ENCODE peak calls at places on chromosomes 7 and 10, in ten cellular contexts. Z, C, J, B, H, Q, F, T, W and K are unnamed samples.

GRCh38 chr10:102118867-102119266 is 1.3 kb downstream of the LDB1 start:
- DNase-seq in Z (peak; percentile 67), C (no peak), J (no peak), B (peak; percentile 44), H (peak; percentile 81), Q (no peak), F (peak; percentile 23), T (peak; percentile 73), W (peak; percentile 49), K (peak; percentile 65)

GRCh38 chr7:32937344-32938174 is 19.7 kb upstream of the FKBP9 start:
- DNase-seq in Z (no peak), C (peak; percentile 49), J (no peak), B (no peak), H (no peak), Q (peak; percentile 33), F (no peak), T (no peak), W (peak; percentile 46), K (peak; percentile 57)

GRCh38 chr10:70582793-70583700 is 19.5 kb downstream of the PRF1 start:
- DNase-seq in Z (no peak), C (no peak), J (no peak), B (no peak), H (no peak), Q (no peak), F (no peak), T (no peak), W (no peak), K (peak; percentile 14)

GRCh38 chr7:39702133-39702532 is 78.8 kb downstream of the RALA start:
- DNase-seq in Z (no peak), C (no peak), J (no peak), B (no peak), H (no peak), Q (no peak), F (no peak), T (no peak), W (no peak), K (no peak)

GRCh38 chr7:141585592-141586510 is 34.6 kb downstream of the AGK start:
- DNase-seq in Z (peak; percentile 76), C (no peak), J (peak; percentile 75), B (peak; percentile 79), H (no peak), Q (no peak), F (no peak), T (no peak), W (peak; percentile 88), K (no peak)

GRCh38 chr7:155236386-155236785 is 61.3 kb upstream of the INSIG1 start:
- DNase-seq in Z (no peak), C (no peak), J (no peak), B (no peak), H (peak; percentile 70), Q (no peak), F (no peak), T (no peak), W (no peak), K (no peak)

GRCh38 chr7:27168265-27168947 is 3.1 kb upstream of the HOXA9 start:
- DNase-seq in Z (peak; percentile 59), C (peak; percentile 7), J (no peak), B (peak; percentile 38), H (peak; percentile 71), Q (no peak), F (no peak), T (peak; percentile 88), W (no peak), K (no peak)

GRCh38 chr10:59655309-59655708 is 54.3 kb downstream of the SLC16A9 start:
- DNase-seq in Z (no peak), C (no peak), J (no peak), B (no peak), H (no peak), Q (no peak), F (no peak), T (no peak), W (no peak), K (no peak)

GRCh38 chr10:124827474-124827873 is 25.9 kb downstream of the ABRAXAS2 start:
- DNase-seq in Z (peak; percentile 5), C (no peak), J (no peak), B (peak; percentile 54), H (no peak), Q (peak; percentile 32), F (no peak), T (no peak), W (peak; percentile 28), K (no peak)

GRCh38 chr10:63415635-63416244 is 50.0 kb downstream of the JMJD1C start:
- DNase-seq in Z (no peak), C (no peak), J (no peak), B (no peak), H (no peak), Q (no peak), F (no peak), T (no peak), W (peak; percentile 44), K (no peak)

GRCh38 chr10:121087129-121087528 is 236.0 kb downstream of the WDR11 start:
- DNase-seq in Z (no peak), C (no peak), J (no peak), B (no peak), H (no peak), Q (no peak), F (no peak), T (no peak), W (no peak), K (no peak)

GRCh38 chr7:105587899-105588690 is 6.8 kb upstream of the EFCAB10 start:
- DNase-seq in Z (peak; percentile 47), C (no peak), J (no peak), B (no peak), H (no peak), Q (no peak), F (no peak), T (no peak), W (no peak), K (no peak)

GRCh38 chr7:106421181-106421762 is 136.5 kb upstream of the NAMPT start:
- DNase-seq in Z (no peak), C (peak; percentile 81), J (peak; percentile 84), B (peak; percentile 71), H (peak; percentile 82), Q (no peak), F (peak; percentile 64), T (peak; percentile 93), W (peak; percentile 87), K (peak; percentile 89)

GRCh38 chr7:142811154-142811737 is 40.5 kb downstream of the PRSS2 start:
- DNase-seq in Z (peak; percentile 90), C (no peak), J (no peak), B (peak; percentile 67), H (no peak), Q (peak; percentile 55), F (no peak), T (no peak), W (peak; percentile 85), K (no peak)

GRCh38 chr7:45349102-45349501 is 191.5 kb downstream of the RAMP3 start:
- DNase-seq in Z (peak; percentile 4), C (no peak), J (no peak), B (no peak), H (no peak), Q (no peak), F (no peak), T (no peak), W (no peak), K (no peak)

GRCh38 chr7:118758582-118758981 is 534.1 kb downstream of the ANKRD7 start:
- DNase-seq in Z (no peak), C (no peak), J (no peak), B (no peak), H (no peak), Q (no peak), F (no peak), T (no peak), W (no peak), K (no peak)

GRCh38 chr10:13758302-13758701 is 171.5 kb downstream of the PRPF18 start:
- DNase-seq in Z (peak; percentile 29), C (no peak), J (peak; percentile 33), B (peak; percentile 39), H (no peak), Q (peak; percentile 20), F (no peak), T (no peak), W (no peak), K (no peak)

GRCh38 chr10:132231656-132232552 is 45.2 kb downstream of the DPYSL4 start:
- DNase-seq in Z (no peak), C (no peak), J (no peak), B (no peak), H (no peak), Q (no peak), F (peak; percentile 10), T (peak; percentile 64), W (no peak), K (no peak)

GRCh38 chr10:114304566-114305421 is 65.7 kb downstream of the VWA2 start:
- DNase-seq in Z (peak; percentile 91), C (peak; percentile 40), J (no peak), B (peak; percentile 70), H (peak; percentile 91), Q (peak; percentile 74), F (peak; percentile 53), T (peak; percentile 86), W (peak; percentile 30), K (peak; percentile 35)

GRCh38 chr10:90162464-90162863 is 461.1 kb downstream of the KIF20B start:
- DNase-seq in Z (no peak), C (no peak), J (peak; percentile 58), B (no peak), H (no peak), Q (no peak), F (no peak), T (no peak), W (no peak), K (no peak)

GRCh38 chr10:124575107-124576035 is 113.7 kb downstream of the LHPP start:
- DNase-seq in Z (no peak), C (no peak), J (no peak), B (no peak), H (peak; percentile 64), Q (no peak), F (no peak), T (peak; percentile 53), W (no peak), K (peak; percentile 18)

GRCh38 chr7:80596933-80597517 is 41.4 kb upstream of the CD36 start:
- DNase-seq in Z (no peak), C (no peak), J (no peak), B (no peak), H (no peak), Q (no peak), F (no peak), T (no peak), W (no peak), K (no peak)

GRCh38 chr10:69742928-69743602 is 58.6 kb upstream of the COL13A1 start:
- DNase-seq in Z (peak; percentile 73), C (no peak), J (no peak), B (peak; percentile 40), H (no peak), Q (peak; percentile 73), F (no peak), T (no peak), W (peak; percentile 58), K (no peak)

GRCh38 chr7:94509264-94509878 is at the start of gene CASD1:
- DNase-seq in Z (peak; percentile 29), C (peak; percentile 63), J (no peak), B (peak; percentile 43), H (no peak), Q (peak; percentile 14), F (peak; percentile 73), T (peak; percentile 91), W (peak; percentile 54), K (peak; percentile 75)